ENCODE peak calls at places on chromosome X, in seven cellular contexts. One of them, this sample, is unnamed.

GRCh38 chrX:12330841-12331240 is 192.6 kb downstream of the FRMPD4 start:
- DNase-seq in H1: no peak
- DNase-seq in mesendoderm: no peak
- DNase-seq in H9: no peak
- DNase-seq in trophoblast cell: no peak
- DNase-seq in neuronal stem cell: no peak
- DNase-seq in mesenchymal stem cell: no peak
- DNase-seq in this sample: no peak

GRCh38 chrX:10524578-10524977 is 95.8 kb downstream of the MID1 start:
- DNase-seq in trophoblast cell: no peak
- DNase-seq in mesendoderm: no peak
- DNase-seq in H9: no peak
- DNase-seq in neuronal stem cell: no peak
- DNase-seq in H1: no peak
- DNase-seq in mesenchymal stem cell: peak; percentile 21
- DNase-seq in this sample: no peak

GRCh38 chrX:1502241-1502640 is 34.7 kb downstream of the P2RY8 start:
- DNase-seq in trophoblast cell: no peak
- DNase-seq in mesendoderm: no peak
- DNase-seq in H1: no peak
- DNase-seq in neuronal stem cell: no peak
- DNase-seq in mesenchymal stem cell: no peak
- DNase-seq in H9: no peak
- DNase-seq in this sample: no peak

GRCh38 chrX:65582450-65583082 is 48.0 kb upstream of the LAS1L start:
- DNase-seq in mesenchymal stem cell: no peak
- DNase-seq in H9: no peak
- DNase-seq in trophoblast cell: no peak
- DNase-seq in neuronal stem cell: no peak
- DNase-seq in mesendoderm: peak; percentile 40
- DNase-seq in H1: no peak
- DNase-seq in this sample: no peak

GRCh38 chrX:108224218-108224617 is 132.6 kb downstream of the ATG4A start:
- DNase-seq in mesendoderm: no peak
- DNase-seq in H9: no peak
- DNase-seq in trophoblast cell: no peak
- DNase-seq in neuronal stem cell: no peak
- DNase-seq in H1: no peak
- DNase-seq in mesenchymal stem cell: no peak
- DNase-seq in this sample: no peak

GRCh38 chrX:29299689-29300088 is 712.4 kb downstream of the IL1RAPL1 start:
- DNase-seq in mesendoderm: no peak
- DNase-seq in H9: no peak
- DNase-seq in trophoblast cell: no peak
- DNase-seq in mesenchymal stem cell: peak; percentile 10
- DNase-seq in neuronal stem cell: no peak
- DNase-seq in H1: no peak
- DNase-seq in this sample: no peak

GRCh38 chrX:2521927-2522386 is 21.2 kb upstream of the DHRSX start:
- DNase-seq in mesenchymal stem cell: no peak
- DNase-seq in neuronal stem cell: no peak
- DNase-seq in mesendoderm: no peak
- DNase-seq in trophoblast cell: no peak
- DNase-seq in H1: no peak
- DNase-seq in H9: no peak
- DNase-seq in this sample: no peak

GRCh38 chrX:65667503-65668355 is at the start of gene MSN:
- DNase-seq in H1: peak; percentile 64
- DNase-seq in mesenchymal stem cell: peak; percentile 62
- DNase-seq in neuronal stem cell: peak; percentile 23
- DNase-seq in mesendoderm: peak; percentile 67
- DNase-seq in trophoblast cell: no peak
- DNase-seq in H9: peak; percentile 57
- DNase-seq in this sample: peak; percentile 35

GRCh38 chrX:13077168-13077567 is 32.7 kb upstream of the FAM9C start:
- DNase-seq in mesenchymal stem cell: peak; percentile 73
- DNase-seq in H1: no peak
- DNase-seq in mesendoderm: no peak
- DNase-seq in trophoblast cell: no peak
- DNase-seq in neuronal stem cell: no peak
- DNase-seq in H9: no peak
- DNase-seq in this sample: peak; percentile 47

GRCh38 chrX:78102100-78102499 is 1.9 kb upstream of the PGK1 start:
- DNase-seq in neuronal stem cell: no peak
- DNase-seq in mesendoderm: no peak
- DNase-seq in H1: no peak
- DNase-seq in trophoblast cell: no peak
- DNase-seq in H9: no peak
- DNase-seq in mesenchymal stem cell: no peak
- DNase-seq in this sample: peak; percentile 60

GRCh38 chrX:94053575-94053974 is 379.6 kb downstream of the FAM133A start:
- DNase-seq in H1: no peak
- DNase-seq in neuronal stem cell: no peak
- DNase-seq in mesenchymal stem cell: no peak
- DNase-seq in mesendoderm: no peak
- DNase-seq in trophoblast cell: peak; percentile 46
- DNase-seq in H9: no peak
- DNase-seq in this sample: no peak

GRCh38 chrX:140524556-140524955 is 19.7 kb upstream of the SOX3 start:
- DNase-seq in mesenchymal stem cell: peak; percentile 52
- DNase-seq in neuronal stem cell: no peak
- DNase-seq in mesendoderm: peak; percentile 96
- DNase-seq in trophoblast cell: no peak
- DNase-seq in H9: peak; percentile 25
- DNase-seq in H1: no peak
- DNase-seq in this sample: peak; percentile 55

GRCh38 chrX:10156199-10157031 is at the start of gene CLCN4:
- DNase-seq in H9: peak; percentile 71
- DNase-seq in neuronal stem cell: peak; percentile 30
- DNase-seq in mesenchymal stem cell: peak; percentile 56
- DNase-seq in trophoblast cell: peak; percentile 59
- DNase-seq in H1: peak; percentile 69
- DNase-seq in mesendoderm: peak; percentile 75
- DNase-seq in this sample: no peak

GRCh38 chrX:86348669-86349068 is 200.4 kb downstream of the DACH2 start:
- DNase-seq in mesendoderm: peak; percentile 28
- DNase-seq in neuronal stem cell: no peak
- DNase-seq in trophoblast cell: no peak
- DNase-seq in mesenchymal stem cell: no peak
- DNase-seq in H1: peak; percentile 46
- DNase-seq in H9: peak; percentile 41
- DNase-seq in this sample: no peak

GRCh38 chrX:55240788-55241187 is 20.6 kb downstream of the PAGE5 start:
- DNase-seq in H9: no peak
- DNase-seq in mesenchymal stem cell: no peak
- DNase-seq in trophoblast cell: no peak
- DNase-seq in H1: no peak
- DNase-seq in mesendoderm: no peak
- DNase-seq in neuronal stem cell: no peak
- DNase-seq in this sample: no peak

GRCh38 chrX:44778254-44778653 is 65.6 kb upstream of the DUSP21 start:
- DNase-seq in neuronal stem cell: no peak
- DNase-seq in H9: no peak
- DNase-seq in mesenchymal stem cell: no peak
- DNase-seq in trophoblast cell: no peak
- DNase-seq in mesendoderm: no peak
- DNase-seq in H1: no peak
- DNase-seq in this sample: no peak

GRCh38 chrX:154735695-154736393 is 15.0 kb downstream of the GAB3 start:
- DNase-seq in H1: no peak
- DNase-seq in mesenchymal stem cell: peak; percentile 95
- DNase-seq in mesendoderm: no peak
- DNase-seq in neuronal stem cell: no peak
- DNase-seq in H9: no peak
- DNase-seq in trophoblast cell: peak; percentile 74
- DNase-seq in this sample: peak; percentile 93

GRCh38 chrX:2685886-2686285 is 5.2 kb upstream of the CD99 start:
- DNase-seq in mesendoderm: no peak
- DNase-seq in mesenchymal stem cell: no peak
- DNase-seq in trophoblast cell: no peak
- DNase-seq in neuronal stem cell: no peak
- DNase-seq in H9: no peak
- DNase-seq in H1: no peak
- DNase-seq in this sample: no peak

GRCh38 chrX:15447985-15448639 is 45.0 kb downstream of the PIR start:
- DNase-seq in mesenchymal stem cell: peak; percentile 1
- DNase-seq in trophoblast cell: no peak
- DNase-seq in mesendoderm: no peak
- DNase-seq in H1: no peak
- DNase-seq in H9: no peak
- DNase-seq in neuronal stem cell: peak; percentile 8
- DNase-seq in this sample: peak; percentile 54

GRCh38 chrX:56366901-56367300 is 134.7 kb downstream of the KLF8 start:
- DNase-seq in mesenchymal stem cell: no peak
- DNase-seq in neuronal stem cell: no peak
- DNase-seq in H1: no peak
- DNase-seq in trophoblast cell: no peak
- DNase-seq in H9: peak; percentile 36
- DNase-seq in mesendoderm: peak; percentile 1
- DNase-seq in this sample: no peak

DNA sequence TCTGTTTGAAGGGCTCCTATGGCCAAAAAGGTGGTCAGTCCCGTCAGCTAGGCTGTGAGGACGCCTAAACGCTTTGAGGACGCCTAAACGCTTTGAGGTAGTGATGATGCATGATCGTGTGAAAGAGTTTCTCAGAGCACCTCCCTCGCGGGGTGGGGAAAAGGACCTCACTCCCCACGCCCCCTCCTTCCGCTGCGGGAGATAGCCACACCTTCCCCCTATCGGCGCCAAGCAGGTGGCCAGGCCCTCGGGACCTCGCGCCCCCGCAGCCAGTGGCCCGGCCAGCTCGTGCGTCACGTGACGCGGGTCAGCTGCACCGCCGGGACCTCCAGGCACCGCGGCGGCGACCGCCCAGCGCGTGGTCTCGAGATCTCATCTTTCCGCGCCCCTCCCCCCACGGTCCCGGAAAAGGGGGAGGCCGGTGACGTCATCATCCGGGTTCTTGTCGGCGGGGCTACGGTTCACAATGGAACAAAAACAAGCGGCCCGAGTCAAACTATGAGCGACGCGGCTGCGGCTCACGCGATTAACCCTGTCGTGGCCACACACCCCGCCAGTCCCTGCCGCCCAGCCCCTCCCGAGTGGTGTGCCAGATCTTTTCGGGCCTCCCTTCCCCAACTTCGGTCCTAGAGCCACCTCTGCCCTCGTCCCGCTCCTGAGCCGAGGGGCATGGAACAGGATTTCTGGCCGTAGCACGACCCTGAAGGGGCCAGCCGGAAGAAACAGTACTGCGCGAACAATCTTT is 713 bp upstream of the USP9X start:
- DNase-seq in H9: peak; percentile 99
- DNase-seq in H1: peak; percentile 96
- DNase-seq in neuronal stem cell: peak; percentile 94
- DNase-seq in mesendoderm: peak; percentile 97
- DNase-seq in trophoblast cell: peak; percentile 92
- DNase-seq in mesenchymal stem cell: peak; percentile 96
- DNase-seq in this sample: peak; percentile 96
- H4K8ac ChIP-seq in H9: peak overlapping the region; percentile 97
- H4K8ac ChIP-seq in H1: peak overlapping the region; percentile 99
- H4K8ac ChIP-seq in neuronal stem cell: peak overlapping the region; percentile 65
- H4K8ac ChIP-seq in mesendoderm: peak overlapping the region; percentile 83
- H4K8ac ChIP-seq in trophoblast cell: peak overlapping the region; percentile 100
- H4K8ac ChIP-seq in mesenchymal stem cell: peak overlapping the region; percentile 99
- H4K8ac ChIP-seq in this sample: peak overlapping the region; percentile 93

DNA sequence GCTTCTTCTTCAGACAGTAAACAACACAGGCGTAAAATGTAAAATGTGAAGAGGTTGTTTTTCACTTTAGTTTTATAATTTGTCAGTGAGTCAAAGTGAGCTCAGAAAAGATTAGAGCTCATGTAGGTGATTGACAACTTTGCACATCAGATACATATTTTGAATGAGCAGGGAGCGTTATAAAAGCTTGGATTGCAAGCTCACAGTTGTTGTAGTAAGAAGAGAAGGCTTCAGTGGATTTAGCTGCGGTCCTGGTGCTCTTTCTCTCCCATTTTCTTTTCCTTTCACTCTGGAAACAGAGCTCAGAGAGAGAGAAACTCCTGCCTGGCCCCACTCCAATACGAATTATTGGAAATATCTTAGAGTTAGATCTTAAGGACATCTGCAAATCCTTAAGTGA is 26.4 kb downstream of the MTMR1 start:
- DNase-seq in mesenchymal stem cell: no peak
- DNase-seq in trophoblast cell: no peak
- DNase-seq in mesendoderm: no peak
- DNase-seq in H9: no peak
- DNase-seq in H1: no peak
- DNase-seq in neuronal stem cell: no peak
- DNase-seq in this sample: no peak
- H2AK5ac ChIP-seq in mesenchymal stem cell: no peak overlapping the region
- H2AK5ac ChIP-seq in trophoblast cell: no peak overlapping the region
- H2AK5ac ChIP-seq in mesendoderm: no peak overlapping the region
- H2AK5ac ChIP-seq in H9: no peak overlapping the region
- H2AK5ac ChIP-seq in H1: no peak overlapping the region
- H2AK5ac ChIP-seq in neuronal stem cell: no peak overlapping the region
- H2AK5ac ChIP-seq in this sample: no peak overlapping the region

DNA sequence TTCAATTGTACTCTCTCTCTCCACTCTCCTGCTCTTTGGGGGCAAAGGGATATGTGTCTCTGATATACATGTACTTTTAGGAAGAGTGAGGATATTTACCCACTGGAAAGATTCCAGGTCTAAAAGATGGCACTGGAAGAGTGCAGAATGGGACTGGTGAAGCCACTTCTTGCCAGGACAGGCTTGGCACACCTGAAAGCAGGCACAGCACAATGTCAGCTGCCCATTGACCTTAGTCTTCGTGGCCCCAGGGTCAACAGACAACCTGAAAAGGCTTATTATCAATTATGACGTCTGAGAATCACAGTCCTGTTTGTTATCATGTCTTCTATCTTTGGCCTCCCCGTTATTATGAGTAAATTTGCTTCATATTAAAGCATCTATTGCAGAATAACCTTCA is 86.7 kb upstream of the PAK3 start:
- DNase-seq in trophoblast cell: no peak
- DNase-seq in H1: no peak
- DNase-seq in mesendoderm: no peak
- DNase-seq in neuronal stem cell: no peak
- DNase-seq in H9: no peak
- DNase-seq in mesenchymal stem cell: no peak
- DNase-seq in this sample: no peak
- H4K8ac ChIP-seq in trophoblast cell: no peak overlapping the region
- H4K8ac ChIP-seq in H1: no peak overlapping the region
- H4K8ac ChIP-seq in mesendoderm: no peak overlapping the region
- H4K8ac ChIP-seq in neuronal stem cell: no peak overlapping the region
- H4K8ac ChIP-seq in H9: no peak overlapping the region
- H4K8ac ChIP-seq in mesenchymal stem cell: no peak overlapping the region
- H4K8ac ChIP-seq in this sample: no peak overlapping the region

DNA sequence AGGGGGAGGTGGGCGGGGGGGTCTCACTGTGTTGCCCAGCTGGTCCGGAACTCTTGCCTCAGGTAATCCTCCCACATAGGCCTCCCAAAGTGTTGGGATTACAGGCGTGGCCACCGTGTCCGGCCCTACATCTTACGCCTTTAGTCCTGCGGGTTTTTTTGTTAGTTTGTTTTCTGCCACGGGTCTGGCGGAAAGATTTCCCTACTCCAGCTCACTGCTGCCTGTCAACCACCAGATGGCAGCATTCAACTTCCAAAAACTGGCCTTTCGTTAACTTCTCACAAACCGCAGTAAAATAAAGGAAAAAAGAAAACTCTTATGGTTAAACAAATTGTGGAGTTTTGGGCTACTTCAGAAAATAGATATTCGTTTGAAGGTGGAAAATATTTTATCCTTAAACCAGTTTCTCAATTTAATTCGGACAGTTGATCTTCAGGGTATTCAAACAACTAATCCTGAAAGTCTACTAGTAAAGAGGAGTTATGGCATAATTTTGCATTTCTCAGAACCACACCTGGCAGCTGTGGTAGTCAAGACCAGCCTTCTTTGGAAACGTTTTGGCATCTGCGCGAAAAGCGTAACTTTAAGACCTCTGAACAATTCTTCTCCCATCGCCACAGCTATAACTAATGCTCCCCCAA is 41.1 kb downstream of the LUZP4 start:
- DNase-seq in mesenchymal stem cell: peak; percentile 67
- DNase-seq in trophoblast cell: peak; percentile 25
- DNase-seq in H9: peak; percentile 64
- DNase-seq in mesendoderm: peak; percentile 67
- DNase-seq in neuronal stem cell: no peak
- DNase-seq in H1: no peak
- DNase-seq in this sample: peak; percentile 76
- H2AK5ac ChIP-seq in mesenchymal stem cell: no peak overlapping the region
- H2AK5ac ChIP-seq in trophoblast cell: no peak overlapping the region
- H2AK5ac ChIP-seq in H9: no peak overlapping the region
- H2AK5ac ChIP-seq in mesendoderm: no peak overlapping the region
- H2AK5ac ChIP-seq in neuronal stem cell: no peak overlapping the region
- H2AK5ac ChIP-seq in H1: no peak overlapping the region
- H2AK5ac ChIP-seq in this sample: no peak overlapping the region